ENCODE peak calls at places on chromosomes 7 and 10, in ten cellular contexts. X is hepatocyte, E is RWPE2, G is mesendoderm, Z is upper lobe of right lung, I is gastrocnemius medialis, A is psoas muscle, T is choroid plexus epithelial cell, M is GM23248, F is lung. R is an unnamed sample.

GRCh38 chr7:2217716-2218443 is 14.9 kb downstream of the MAD1L1 start:
- DNase-seq in X (no peak), E (no peak), G (no peak), Z (no peak), I (no peak), A (no peak), T (peak; percentile 19), M (peak; percentile 21), F (no peak), R (no peak)

GRCh38 chr10:16787361-16787791 is 29.8 kb downstream of the RSU1 start:
- DNase-seq in X (no peak), E (no peak), G (no peak), Z (no peak), I (no peak), A (no peak), T (no peak), M (no peak), F (no peak), R (no peak)

GRCh38 chr10:28326516-28327493 is 23.9 kb upstream of the MPP7 start:
- DNase-seq in X (peak; percentile 24), E (no peak), G (peak; percentile 43), Z (peak; percentile 65), I (peak; percentile 71), A (peak; percentile 57), T (peak; percentile 47), M (no peak), F (peak; percentile 51), R (peak; percentile 67)

GRCh38 chr7:133054167-133054840 is 27.6 kb downstream of the CHCHD3 start:
- DNase-seq in X (no peak), E (no peak), G (no peak), Z (no peak), I (no peak), A (no peak), T (peak; percentile 23), M (peak; percentile 40), F (no peak), R (no peak)

GRCh38 chr10:101611506-101611905 is 23.4 kb downstream of the DPCD start:
- DNase-seq in X (no peak), E (no peak), G (no peak), Z (no peak), I (no peak), A (no peak), T (peak; percentile 19), M (peak; percentile 49), F (no peak), R (no peak)

GRCh38 chr10:128130051-128130450 is 3.8 kb upstream of the MKI67 start:
- DNase-seq in X (no peak), E (no peak), G (no peak), Z (no peak), I (no peak), A (no peak), T (peak; percentile 51), M (peak; percentile 62), F (no peak), R (no peak)

GRCh38 chr7:8217200-8218068 is 44.5 kb downstream of the ICA1 start:
- DNase-seq in X (peak; percentile 88), E (no peak), G (peak; percentile 55), Z (no peak), I (no peak), A (no peak), T (peak; percentile 87), M (peak; percentile 81), F (no peak), R (peak; percentile 47)

GRCh38 chr10:71064413-71065118 is 147.8 kb upstream of the UNC5B start:
- DNase-seq in X (no peak), E (no peak), G (peak; percentile 34), Z (no peak), I (no peak), A (no peak), T (peak; percentile 3), M (peak; percentile 18), F (no peak), R (no peak)

GRCh38 chr7:101164071-101164840 is 1.1 kb downstream of the VGF start:
- DNase-seq in X (peak; percentile 79), E (no peak), G (peak; percentile 77), Z (no peak), I (no peak), A (no peak), T (peak; percentile 77), M (peak; percentile 86), F (no peak), R (no peak)

GRCh38 chr7:63012633-63013183 is 985.9 kb upstream of the ZNF722 start:
- DNase-seq in X (no peak), E (no peak), G (no peak), Z (no peak), I (no peak), A (no peak), T (no peak), M (peak; percentile 1), F (no peak), R (no peak)

GRCh38 chr10:125343118-125343752 is 182.9 kb upstream of the CTBP2 start:
- DNase-seq in X (peak; percentile 19), E (no peak), G (peak; percentile 48), Z (no peak), I (no peak), A (no peak), T (peak; percentile 66), M (peak; percentile 49), F (no peak), R (peak; percentile 38)

GRCh38 chr10:90723416-90724068 is 134.3 kb downstream of the HTR7 start:
- DNase-seq in X (no peak), E (no peak), G (peak; percentile 71), Z (no peak), I (no peak), A (no peak), T (no peak), M (no peak), F (no peak), R (no peak)

GRCh38 chr10:34581871-34582532 is 233.1 kb downstream of the PARD3 start:
- DNase-seq in X (no peak), E (no peak), G (no peak), Z (no peak), I (no peak), A (no peak), T (peak; percentile 59), M (peak; percentile 57), F (no peak), R (no peak)

GRCh38 chr7:146635200-146636032 is 518.8 kb downstream of the CNTNAP2 start:
- DNase-seq in X (peak; percentile 4), E (no peak), G (peak; percentile 33), Z (no peak), I (no peak), A (no peak), T (no peak), M (no peak), F (no peak), R (no peak)

GRCh38 chr10:66501356-66501755 is 424.5 kb upstream of the LRRTM3 start:
- DNase-seq in X (no peak), E (no peak), G (no peak), Z (no peak), I (no peak), A (no peak), T (no peak), M (no peak), F (no peak), R (no peak)

GRCh38 chr7:156608176-156608478 is 32.4 kb upstream of the RNF32 start:
- DNase-seq in X (no peak), E (no peak), G (no peak), Z (no peak), I (no peak), A (no peak), T (no peak), M (no peak), F (no peak), R (no peak)
- H3K4me3 ChIP-seq in X (no peak overlapping the region), E (no peak overlapping the region), G (no peak overlapping the region), Z (peak overlapping the region; percentile 55), I (peak overlapping the region; percentile 28), A (peak overlapping the region; percentile 53), T (peak overlapping the region; percentile 43), M (peak overlapping the region; percentile 62), F (peak overlapping the region; percentile 28), R (peak overlapping the region; percentile 35)

GRCh38 chr10:4677296-4678021 is 148.5 kb upstream of the AKR1E2 start:
- DNase-seq in X (peak; percentile 48), E (no peak), G (no peak), Z (no peak), I (no peak), A (no peak), T (peak; percentile 95), M (peak; percentile 83), F (no peak), R (peak; percentile 42)
- H3K4me3 ChIP-seq in X (no peak overlapping the region), E (no peak overlapping the region), G (no peak overlapping the region), Z (no peak overlapping the region), I (peak overlapping the region; percentile 3), A (peak overlapping the region; percentile 0), T (no peak overlapping the region), M (peak overlapping the region; percentile 66), F (no peak overlapping the region), R (peak overlapping the region; percentile 40)

GRCh38 chr10:13617146-13617545 is 30.4 kb downstream of the PRPF18 start:
- DNase-seq in X (no peak), E (no peak), G (no peak), Z (no peak), I (no peak), A (no peak), T (no peak), M (no peak), F (no peak), R (no peak)

GRCh38 chr10:13612654-13613373 is 26.0 kb downstream of the PRPF18 start:
- DNase-seq in X (no peak), E (no peak), G (no peak), Z (no peak), I (no peak), A (no peak), T (no peak), M (no peak), F (no peak), R (no peak)

GRCh38 chr10:13614530-13615332 is 28.0 kb downstream of the PRPF18 start:
- DNase-seq in X (peak; percentile 42), E (no peak), G (peak; percentile 87), Z (no peak), I (no peak), A (no peak), T (peak; percentile 37), M (peak; percentile 10), F (no peak), R (peak; percentile 62)

GRCh38 chr10:13613519-13613918 is 26.8 kb downstream of the PRPF18 start:
- DNase-seq in X (peak; percentile 43), E (no peak), G (peak; percentile 47), Z (no peak), I (no peak), A (no peak), T (peak; percentile 79), M (peak; percentile 53), F (no peak), R (peak; percentile 52)

GRCh38 chr10:13615650-13616049 is 28.9 kb downstream of the PRPF18 start:
- DNase-seq in X (no peak), E (no peak), G (peak; percentile 89), Z (no peak), I (no peak), A (no peak), T (no peak), M (no peak), F (no peak), R (no peak)
- H3K4me3 ChIP-seq in X (no peak overlapping the region), E (no peak overlapping the region), G (no peak overlapping the region), Z (no peak overlapping the region), I (no peak overlapping the region), A (no peak overlapping the region), T (no peak overlapping the region), M (no peak overlapping the region), F (no peak overlapping the region), R (no peak overlapping the region)

GRCh38 chr7:38978474-38978873 is 765 bp downstream of the POU6F2 start:
- DNase-seq in X (no peak), E (no peak), G (peak; percentile 13), Z (no peak), I (no peak), A (no peak), T (no peak), M (no peak), F (no peak), R (no peak)
- H3K4me3 ChIP-seq in X (no peak overlapping the region), E (no peak overlapping the region), G (no peak overlapping the region), Z (no peak overlapping the region), I (no peak overlapping the region), A (no peak overlapping the region), T (no peak overlapping the region), M (no peak overlapping the region), F (no peak overlapping the region), R (no peak overlapping the region)